ENCODE peak calls at places on chromosomes 4 and X, in seven cellular contexts. G is RWPE1; Q is activated CD4-positive, alpha-beta memory T cell treated with anti-CD3 and anti-CD28 coated beads, Interleukin-2, amount 10 ng/mL, durations not matched to agents 7 days and 5 days; X is GM04504; F is Caki2; N is fibroblast of lung; Z is suprapubic skin. K is an unnamed sample.
A peak's percentile ranks its signal among the peaks of the same experiment; 100 is the strongest.

GRCh38 chr4:54661156-54661555 is 3.4 kb downstream of the KIT start:
- DNase-seq in G (peak; percentile 60), Q (no peak), X (peak; percentile 86), F (no peak), N (no peak), Z (no peak), K (no peak)

GRCh38 chr4:126071346-126072333 is 756.9 kb downstream of the FAT4 start:
- DNase-seq in G (no peak), Q (no peak), X (no peak), F (peak; percentile 42), N (peak; percentile 89), Z (no peak), K (no peak)

GRCh38 chrX:41164469-41164868 is 79.2 kb downstream of the USP9X start:
- DNase-seq in G (no peak), Q (no peak), X (no peak), F (no peak), N (no peak), Z (no peak), K (no peak)

GRCh38 chr4:127575888-127576287 is 56.9 kb upstream of the INTU start:
- DNase-seq in G (no peak), Q (no peak), X (no peak), F (no peak), N (no peak), Z (no peak), K (no peak)

GRCh38 chr4:25180524-25181131 is 20.4 kb upstream of the SEPSECS start:
- DNase-seq in G (peak; percentile 28), Q (peak; percentile 36), X (no peak), F (no peak), N (peak; percentile 56), Z (no peak), K (no peak)

GRCh38 chr4:189278559-189279165 is 662.0 kb upstream of the FRG1 start:
- DNase-seq in G (no peak), Q (no peak), X (no peak), F (no peak), N (peak; percentile 15), Z (no peak), K (no peak)

GRCh38 chr4:119679251-119679650 is 50.6 kb upstream of the PDE5A start:
- DNase-seq in G (no peak), Q (no peak), X (no peak), F (peak; percentile 41), N (peak; percentile 85), Z (no peak), K (no peak)

GRCh38 chrX:39755152-39756032 is 342.4 kb downstream of the BCOR start:
- DNase-seq in G (peak; percentile 70), Q (no peak), X (peak; percentile 85), F (peak; percentile 89), N (peak; percentile 93), Z (peak; percentile 88), K (no peak)

GRCh38 chr4:30696195-30696594 is 24.0 kb upstream of the PCDH7 start:
- DNase-seq in G (no peak), Q (no peak), X (no peak), F (no peak), N (no peak), Z (no peak), K (no peak)

GRCh38 chr4:126956192-126956897 is 676.4 kb upstream of the INTU start:
- DNase-seq in G (no peak), Q (no peak), X (no peak), F (no peak), N (no peak), Z (no peak), K (no peak)

GRCh38 chr4:126850286-126850685 is 782.5 kb upstream of the INTU start:
- DNase-seq in G (peak; percentile 87), Q (no peak), X (peak; percentile 86), F (peak; percentile 92), N (peak; percentile 93), Z (no peak), K (no peak)

K was measured in cerebellar nuclear complex.